ENCODE peak calls at places on chromosomes 7 and 10, in ten cellular contexts. J is cardiac muscle cell, T is right cardiac atrium, M is right lobe of liver, Y is tibial artery, A is upper lobe of right lung, I is PC-3, Q is A549, F is colonic mucosa, C is transverse colon. X is an unnamed sample.

GRCh38 chr7:50613473-50613872 is 48.3 kb upstream of the DDC start:
- DNase-seq in Y (peak; percentile 38), I (no peak), C (no peak), Q (no peak), M (no peak), T (no peak), F (no peak), A (no peak), J (no peak), X (no peak)

GRCh38 chr7:901388-902154 is 25.2 kb downstream of the GET4 start:
- DNase-seq in A (peak; percentile 90), C (peak; percentile 95), J (peak; percentile 86), M (peak; percentile 72), I (peak; percentile 77), Y (no peak), F (peak; percentile 96), Q (peak; percentile 87), T (peak; percentile 89), X (no peak)

GRCh38 chr10:83580373-83581012 is 558.8 kb upstream of the GHITM start:
- DNase-seq in Y (no peak), I (no peak), J (no peak), C (no peak), Q (no peak), A (no peak), M (no peak), T (no peak), F (no peak), X (no peak)

GRCh38 chr10:69346776-69347175 is 68.5 kb downstream of the HK1 start:
- DNase-seq in F (no peak), T (no peak), Q (no peak), J (no peak), M (no peak), A (no peak), I (no peak), C (no peak), Y (no peak), X (no peak)

GRCh38 chr7:151506901-151507382 is 12.8 kb downstream of the RHEB start:
- DNase-seq in A (no peak), Y (no peak), Q (peak; percentile 31), T (no peak), M (no peak), J (no peak), F (no peak), C (no peak), I (peak; percentile 54), X (no peak)

GRCh38 chr7:80883188-80884025 is 35.4 kb downstream of the SEMA3C start:
- DNase-seq in F (no peak), Q (peak; percentile 96), J (no peak), Y (no peak), I (peak; percentile 97), M (no peak), C (no peak), T (no peak), A (no peak), X (no peak)

GRCh38 chr7:22729180-22729579 is 2.2 kb downstream of the IL6 start:
- DNase-seq in Y (no peak), T (no peak), Q (no peak), C (no peak), I (no peak), F (no peak), M (no peak), J (no peak), A (no peak), X (no peak)

GRCh38 chr7:55546826-55547225 is 25.5 kb downstream of the VOPP1 start:
- DNase-seq in C (peak; percentile 82), F (peak; percentile 61), J (no peak), I (peak; percentile 97), Y (peak; percentile 90), Q (peak; percentile 84), M (peak; percentile 93), A (peak; percentile 78), T (peak; percentile 70), X (no peak)

GRCh38 chr10:79129361-79129997 is 60.7 kb downstream of the ZMIZ1 start:
- DNase-seq in T (peak; percentile 57), M (no peak), C (no peak), Y (no peak), Q (no peak), A (no peak), J (peak; percentile 73), I (peak; percentile 71), F (no peak), X (no peak)

GRCh38 chr10:72077275-72077990 is 10.9 kb downstream of the SPOCK2 start:
- DNase-seq in Y (peak; percentile 43), A (peak; percentile 48), F (no peak), I (no peak), C (no peak), J (no peak), T (no peak), M (no peak), Q (no peak), X (peak; percentile 21)

GRCh38 chr10:46544989-46545791 is 11.3 kb downstream of the GPRIN2 start:
- DNase-seq in F (peak; percentile 24), T (no peak), A (peak; percentile 65), M (peak; percentile 46), J (no peak), Y (peak; percentile 64), Q (peak; percentile 86), C (peak; percentile 18), I (peak; percentile 34), X (no peak)

GRCh38 chr10:68231916-68232315 is at the start of gene ATOH7:
- DNase-seq in I (no peak), C (peak; percentile 8), Q (no peak), T (no peak), J (peak; percentile 34), A (no peak), M (no peak), Y (no peak), F (peak; percentile 22), X (no peak)

GRCh38 chr10:119353438-119353837 is 146.1 kb downstream of the GRK5 start:
- DNase-seq in T (no peak), M (no peak), C (no peak), J (no peak), Y (no peak), A (peak; percentile 30), Q (no peak), F (no peak), I (no peak), X (no peak)
- H3K27ac ChIP-seq in T (no peak overlapping the region), M (no peak overlapping the region), C (no peak overlapping the region), J (no peak overlapping the region), Y (no peak overlapping the region), A (no peak overlapping the region), Q (no peak overlapping the region), F (no peak overlapping the region), I (no peak overlapping the region), X (no peak overlapping the region)

GRCh38 chr10:132097609-132098377 is 32.0 kb downstream of the JAKMIP3 start:
- DNase-seq in Y (no peak), C (no peak), I (no peak), J (no peak), F (no peak), T (no peak), A (no peak), M (no peak), Q (no peak), X (no peak)

GRCh38 chr10:132096223-132096622 is 30.5 kb downstream of the JAKMIP3 start:
- DNase-seq in F (no peak), J (no peak), Y (no peak), T (no peak), M (no peak), A (no peak), I (peak; percentile 81), C (no peak), Q (peak; percentile 84), X (no peak)

GRCh38 chr10:132096863-132097478 is 31.2 kb downstream of the JAKMIP3 start:
- DNase-seq in C (no peak), I (no peak), M (no peak), A (no peak), Q (no peak), F (no peak), T (no peak), Y (no peak), J (no peak), X (no peak)

GRCh38 chr10:132095403-132096113 is 29.8 kb downstream of the JAKMIP3 start:
- DNase-seq in M (no peak), F (no peak), C (no peak), I (no peak), Y (no peak), J (no peak), A (no peak), T (no peak), Q (no peak), X (no peak)

GRCh38 chr10:132094581-132095234 is 29.0 kb downstream of the JAKMIP3 start:
- DNase-seq in Y (no peak), M (no peak), F (no peak), A (peak; percentile 25), I (peak; percentile 65), J (no peak), T (no peak), Q (peak; percentile 73), C (no peak), X (no peak)
- H3K4me1 ChIP-seq in Y (no peaks in the 10 kb centered on the region), M (no peaks in the 10 kb centered on the region), F (no peaks in the 10 kb centered on the region), A (no peaks in the 10 kb centered on the region), I (peaks cover 26% of the 10 kb centered on the region), J (no peaks in the 10 kb centered on the region), T (no peaks in the 10 kb centered on the region), Q (peaks cover 51% of the 10 kb centered on the region), C (no peaks in the 10 kb centered on the region), X (no peaks in the 10 kb centered on the region)

GRCh38 chr10:101828734-101829551 is 10.7 kb upstream of the OGA start:
- DNase-seq in A (peak; percentile 64), C (no peak), I (no peak), Y (no peak), T (peak; percentile 42), J (no peak), F (peak; percentile 35), M (peak; percentile 42), Q (no peak), X (no peak)
- H3K27ac ChIP-seq in A (no peak overlapping the region), C (no peak overlapping the region), I (no peak overlapping the region), Y (no peak overlapping the region), T (no peak overlapping the region), J (no peak overlapping the region), F (no peak overlapping the region), M (no peak overlapping the region), Q (no peak overlapping the region), X (no peak overlapping the region)

DNA sequence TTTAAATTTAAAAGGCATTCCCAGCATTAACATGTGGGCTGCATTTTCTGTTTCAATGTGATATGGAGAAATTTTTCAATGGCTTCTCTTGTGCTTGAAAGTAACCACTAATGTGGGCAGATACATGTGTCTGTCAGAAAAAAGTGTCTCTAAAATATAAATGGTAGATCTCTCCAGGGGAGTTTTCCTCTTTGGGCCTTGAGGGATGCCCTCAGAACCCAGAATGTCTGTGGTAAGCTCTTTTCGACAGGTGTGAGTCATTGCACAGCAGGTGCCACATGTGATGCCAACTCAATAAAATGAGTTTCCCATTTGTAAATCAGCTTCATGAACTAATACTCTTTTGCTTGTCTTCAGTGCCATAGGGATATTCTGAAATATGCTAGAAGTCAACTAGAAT is 221.0 kb downstream of the SEMA3E start:
- DNase-seq in A (no peak), M (no peak), Q (peak; percentile 6), T (no peak), F (no peak), J (no peak), I (peak; percentile 43), C (no peak), Y (no peak), X (no peak)
- H3K4me1 ChIP-seq in A (no peaks in the 10 kb centered on the region), M (no peaks in the 10 kb centered on the region), Q (no peaks in the 10 kb centered on the region), T (no peaks in the 10 kb centered on the region), F (no peaks in the 10 kb centered on the region), J (no peaks in the 10 kb centered on the region), I (peaks cover under 1% of the 10 kb centered on the region), C (no peaks in the 10 kb centered on the region), Y (no peaks in the 10 kb centered on the region), X (no peaks in the 10 kb centered on the region)

X was measured in CD8-positive, alpha-beta memory T cell.